ENCODE peak calls at places on chromosome X, in four cellular contexts. J is lower leg skin, N is AG09309, E is H7. C is an unnamed sample.

GRCh38 chrX:154000051-154000450 is 19.7 kb downstream of the IRAK1 start:
- DNase-seq in J (no peak), N (no peak), E (no peak), C (no peak)

GRCh38 chrX:42247241-42247640 is 323.9 kb upstream of the CASK start:
- DNase-seq in J (no peak), N (no peak), E (no peak), C (no peak)

GRCh38 chrX:2654436-2655340 is 36.4 kb upstream of the CD99 start:
- DNase-seq in J (peak; percentile 20), N (no peak), E (no peak), C (no peak)

GRCh38 chrX:88325634-88326033 is 421.4 kb upstream of the CPXCR1 start:
- DNase-seq in J (no peak), N (no peak), E (no peak), C (no peak)

GRCh38 chrX:131752493-131753198 is 208.8 kb downstream of the OR13H1 start:
- DNase-seq in J (peak; percentile 92), N (no peak), E (no peak), C (no peak)

GRCh38 chrX:68693481-68694410 is 46.3 kb downstream of the STARD8 start:
- DNase-seq in J (peak; percentile 92), N (no peak), E (peak; percentile 94), C (peak; percentile 86)

GRCh38 chrX:15349046-15349445 is 13.7 kb upstream of the PIGA start:
- DNase-seq in J (no peak), N (peak; percentile 32), E (peak; percentile 54), C (peak; percentile 32)

GRCh38 chrX:39472161-39472560 is 625.6 kb downstream of the BCOR start:
- DNase-seq in J (no peak), N (no peak), E (no peak), C (no peak)

GRCh38 chrX:17656035-17656418 is 81.3 kb upstream of the SCML1 start:
- DNase-seq in J (no peak), N (no peak), E (peak; percentile 83), C (peak; percentile 30)

GRCh38 chrX:15546745-15547144 is 46.1 kb downstream of the BMX start:
- DNase-seq in J (no peak), N (no peak), E (no peak), C (no peak)

GRCh38 chrX:1165535-1166196 is 46.8 kb downstream of the CRLF2 start:
- DNase-seq in J (peak; percentile 50), N (no peak), E (no peak), C (no peak)

GRCh38 chrX:153727108-153727931 is 2.7 kb downstream of the ABCD1 start:
- DNase-seq in J (no peak), N (no peak), E (no peak), C (peak; percentile 24)

GRCh38 chrX:30489323-30489722 is 88.2 kb downstream of the TASL start:
- DNase-seq in J (no peak), N (no peak), E (peak; percentile 18), C (peak; percentile 14)

GRCh38 chrX:77441479-77441878 is 5.7 kb upstream of the FGF16 start:
- DNase-seq in J (no peak), N (no peak), E (no peak), C (no peak)

GRCh38 chrX:112521658-112522057 is 158.1 kb downstream of the LHFPL1 start:
- DNase-seq in J (no peak), N (no peak), E (no peak), C (no peak)

GRCh38 chrX:151825927-151826471 is 86.7 kb upstream of the MAGEA4 start:
- DNase-seq in J (no peak), N (peak; percentile 91), E (no peak), C (no peak)

GRCh38 chrX:134171661-134172587 is 65.1 kb upstream of the CCDC160 start:
- DNase-seq in J (no peak), N (no peak), E (peak; percentile 64), C (peak; percentile 5)

GRCh38 chrX:24828147-24828546 is 134.4 kb downstream of the POLA1 start:
- DNase-seq in J (no peak), N (no peak), E (no peak), C (no peak)

GRCh38 chrX:68892651-68893050 is 63.8 kb downstream of the EFNB1 start:
- DNase-seq in J (peak; percentile 71), N (no peak), E (peak; percentile 66), C (peak; percentile 25)

GRCh38 chrX:23372220-23372902 is 37.7 kb downstream of the PTCHD1 start:
- DNase-seq in J (no peak), N (no peak), E (no peak), C (no peak)

GRCh38 chrX:123087326-123087725 is 96.8 kb upstream of the GRIA3 start:
- DNase-seq in J (no peak), N (peak; percentile 39), E (no peak), C (no peak)

GRCh38 chrX:19912-20571 is 261.1 kb upstream of the PLCXD1 start:
- DNase-seq in J (peak; percentile 59), N (no peak), E (no peak), C (peak; percentile 8)

GRCh38 chrX:67780694-67781109 is 236.9 kb downstream of the AR start:
- DNase-seq in J (peak; percentile 89), N (peak; percentile 92), E (no peak), C (no peak)

GRCh38 chrX:38881727-38882126 is 80.5 kb downstream of the MID1IP1 start:
- DNase-seq in J (no peak), N (no peak), E (no peak), C (no peak)

GRCh38 chrX:129842510-129843208 is 1.0 kb downstream of the ZDHHC9 start:
- DNase-seq in J (no peak), N (no peak), E (no peak), C (peak; percentile 3)

GRCh38 chrX:11792461-11793421 is 34.7 kb downstream of the MSL3 start:
- DNase-seq in J (no peak), N (no peak), E (no peak), C (no peak)

GRCh38 chrX:68754406-68754805 is 74.4 kb upstream of the EFNB1 start:
- DNase-seq in J (peak; percentile 32), N (no peak), E (no peak), C (no peak)

GRCh38 chrX:132490086-132490419 is 1.2 kb upstream of the MBNL3 start:
- DNase-seq in J (no peak), N (no peak), E (peak; percentile 35), C (no peak)

GRCh38 chrX:29662759-29663503 is 552.4 kb upstream of the MAGEB2 start:
- DNase-seq in J (no peak), N (peak; percentile 48), E (no peak), C (no peak)

GRCh38 chrX:21845096-21845495 is 5.7 kb downstream of the MBTPS2 start:
- DNase-seq in J (no peak), N (no peak), E (no peak), C (no peak)

GRCh38 chrX:1430451-1430850 is 22.3 kb downstream of the ASMTL start:
- DNase-seq in J (no peak), N (no peak), E (no peak), C (no peak)

GRCh38 chrX:155767101-155767878 is 113.9 kb upstream of the VAMP7 start:
- DNase-seq in J (no peak), N (peak; percentile 35), E (peak; percentile 62), C (peak; percentile 62)

GRCh38 chrX:28639502-28639901 is 52.3 kb downstream of the IL1RAPL1 start:
- DNase-seq in J (no peak), N (no peak), E (no peak), C (no peak)

GRCh38 chrX:123222920-123223319 is 38.8 kb downstream of the GRIA3 start:
- DNase-seq in J (no peak), N (no peak), E (no peak), C (no peak)

GRCh38 chrX:9285342-9285771 is 179.5 kb upstream of the TBL1X start:
- DNase-seq in J (no peak), N (no peak), E (no peak), C (no peak)

GRCh38 chrX:9859711-9860555 is 73.7 kb downstream of the SHROOM2 start:
- DNase-seq in J (no peak), N (peak; percentile 46), E (peak; percentile 16), C (no peak)

C was measured in iPS-NIHi11.